ENCODE peak calls at places on chromosomes 4 and X, in six cellular contexts. G is mesenchymal stem cell, S is neuronal stem cell, X is IMR-90, W is H9, B is H1. C is an unnamed sample.

GRCh38 chrX:31279359-31279758 is 207.5 kb upstream of the FTHL17 start:
- DNase-seq in G (peak; percentile 28), S (no peak), X (peak; percentile 26), W (peak; percentile 30), B (no peak), C (no peak)

GRCh38 chr4:13562876-13563275 is 18.6 kb upstream of the NKX3-2 start:
- DNase-seq in G (no peak), S (no peak), X (no peak), W (no peak), B (no peak), C (no peak)

GRCh38 chr4:5962416-5962815 is 55.8 kb downstream of the C4orf50 start:
- DNase-seq in G (no peak), S (no peak), X (no peak), W (no peak), B (no peak), C (no peak)

GRCh38 chrX:153901753-153902140 is 2.7 kb upstream of the AVPR2 start:
- DNase-seq in G (no peak), S (no peak), X (no peak), W (peak; percentile 22), B (no peak), C (no peak)

GRCh38 chrX:24668111-24668510 is 21.0 kb upstream of the PCYT1B start:
- DNase-seq in G (peak; percentile 8), S (no peak), X (no peak), W (no peak), B (no peak), C (no peak)

GRCh38 chrX:94288325-94288724 is 614.3 kb downstream of the FAM133A start:
- DNase-seq in G (no peak), S (no peak), X (no peak), W (no peak), B (no peak), C (peak; percentile 6)

GRCh38 chr4:158172558-158173258 is at the start of gene GASK1B:
- DNase-seq in G (peak; percentile 72), S (peak; percentile 21), X (peak; percentile 64), W (peak; percentile 43), B (no peak), C (peak; percentile 60)

GRCh38 chrX:118974908-118975671 is 672 bp downstream of the LONRF3 start:
- DNase-seq in G (peak; percentile 14), S (no peak), X (no peak), W (peak; percentile 41), B (no peak), C (peak; percentile 2)

GRCh38 chrX:15973941-15974340 is 119.3 kb upstream of the AP1S2 start:
- DNase-seq in G (no peak), S (no peak), X (no peak), W (no peak), B (no peak), C (no peak)

GRCh38 chrX:53088136-53088974 is 5.6 kb upstream of the KANTR start:
- DNase-seq in G (peak; percentile 83), S (no peak), X (peak; percentile 78), W (peak; percentile 88), B (peak; percentile 75), C (peak; percentile 91)

GRCh38 chrX:12912786-12913185 is 6.4 kb downstream of the TLR8 start:
- DNase-seq in G (no peak), S (no peak), X (no peak), W (no peak), B (no peak), C (no peak)

GRCh38 chr4:16785800-16786527 is 112.5 kb downstream of the LDB2 start:
- DNase-seq in G (peak; percentile 84), S (no peak), X (peak; percentile 76), W (no peak), B (no peak), C (no peak)

GRCh38 chr4:71004281-71004851 is 10.9 kb downstream of the DCK start:
- DNase-seq in G (no peak), S (no peak), X (no peak), W (peak; percentile 48), B (peak; percentile 62), C (no peak)

GRCh38 chr4:2253160-2254084 is 8.5 kb downstream of the MXD4 start:
- DNase-seq in G (no peak), S (no peak), X (no peak), W (no peak), B (no peak), C (no peak)

GRCh38 chr4:181822005-181822375 is 421.2 kb upstream of the TENM3 start:
- DNase-seq in G (no peak), S (no peak), X (no peak), W (no peak), B (no peak), C (no peak)

GRCh38 chr4:119471259-119471658 is 149.3 kb upstream of the FABP2 start:
- DNase-seq in G (no peak), S (no peak), X (no peak), W (no peak), B (no peak), C (no peak)

GRCh38 chr4:53189011-53189410 is 176.8 kb downstream of the SCFD2 start:
- DNase-seq in G (peak; percentile 43), S (no peak), X (peak; percentile 73), W (no peak), B (no peak), C (no peak)

DNA sequence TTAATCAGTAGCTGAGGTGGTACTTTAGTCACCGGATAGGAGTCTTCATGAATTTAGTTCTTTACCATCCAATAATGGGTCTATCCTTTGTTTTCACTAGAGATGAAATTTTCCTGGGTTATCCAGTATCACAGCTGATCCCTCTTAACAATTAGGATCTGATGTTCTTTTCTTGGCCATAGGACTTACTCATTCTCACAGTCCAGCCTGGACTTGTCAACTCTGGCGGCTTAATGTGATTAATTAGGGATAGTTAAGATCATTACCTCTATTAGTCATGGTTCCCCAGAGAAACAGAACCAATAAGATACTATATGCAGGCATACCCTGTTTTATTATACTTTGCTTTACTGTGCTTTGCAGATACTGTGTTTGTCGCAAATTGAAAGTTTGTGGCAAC is 272.7 kb upstream of the FAT4 start:
- DNase-seq in G (peak; percentile 36), S (no peak), X (no peak), W (no peak), B (no peak), C (no peak)
- H3K18ac ChIP-seq in G (no peak overlapping the region), S (no peak overlapping the region), X (no peak overlapping the region), W (no peak overlapping the region), B (no peak overlapping the region), C (no peak overlapping the region)

GRCh38 chr4:168696828-168697227 is 200.0 kb downstream of the PALLD start:
- DNase-seq in G (peak; percentile 43), S (no peak), X (no peak), W (no peak), B (no peak), C (no peak)
- H3K14ac ChIP-seq in G (no peak overlapping the region), S (no peak overlapping the region), X (no peak overlapping the region), W (no peak overlapping the region), B (no peak overlapping the region), C (no peak overlapping the region)

DNA sequence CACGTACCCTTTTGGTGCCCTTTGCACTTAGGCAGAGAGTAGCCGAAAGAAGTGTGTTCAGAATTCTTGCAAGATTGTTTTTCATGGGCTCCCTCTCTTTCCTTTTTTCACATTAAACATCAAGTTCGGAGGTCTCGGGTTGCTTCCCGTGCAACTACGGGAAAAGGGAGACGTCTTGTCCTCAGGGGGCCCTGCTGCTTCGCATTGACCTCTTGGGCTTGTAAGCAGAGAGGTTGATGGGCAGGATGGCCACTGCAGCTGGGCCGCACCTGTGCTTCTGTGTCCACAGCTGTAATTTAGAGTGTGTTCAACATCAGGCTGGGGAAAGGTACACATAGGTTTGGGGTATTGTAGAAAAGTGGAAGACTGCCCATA is 109.7 kb downstream of the SPRY1 start:
- DNase-seq in G (no peak), S (no peak), X (no peak), W (peak; percentile 56), B (peak; percentile 60), C (no peak)
- H3K18ac ChIP-seq in G (peak overlapping the region; percentile 97), S (no peak overlapping the region), X (no peak overlapping the region), W (peak overlapping the region; percentile 89), B (peak overlapping the region; percentile 95), C (no peak overlapping the region)

GRCh38 chrX:73932522-73932921 is 369.5 kb downstream of the CHIC1 start:
- DNase-seq in G (no peak), S (no peak), X (no peak), W (no peak), B (no peak), C (no peak)

DNA sequence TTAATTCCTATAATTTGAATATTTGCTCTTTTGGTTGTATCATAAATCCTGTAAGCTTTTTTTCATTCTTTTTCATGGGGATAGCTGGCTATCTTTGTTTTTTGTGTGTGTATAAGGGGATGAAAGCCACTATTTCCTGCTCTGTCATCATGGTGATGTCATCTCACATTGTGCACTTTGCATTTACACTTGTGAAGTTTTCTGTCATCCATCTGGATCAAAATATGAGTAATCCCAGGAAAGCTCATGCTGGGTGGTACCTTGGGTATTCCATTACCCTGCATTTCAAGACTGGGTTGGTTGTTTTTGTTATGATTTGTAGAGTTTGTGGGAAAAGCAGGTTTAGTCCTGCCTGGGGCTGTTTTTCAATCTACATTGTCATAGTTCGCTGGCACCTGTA is 367.3 kb downstream of the CHIC1 start:
- DNase-seq in G (no peak), S (no peak), X (peak; percentile 70), W (no peak), B (no peak), C (no peak)
- H3K14ac ChIP-seq in G (no peak overlapping the region), S (no peak overlapping the region), X (no peak overlapping the region), W (no peak overlapping the region), B (no peak overlapping the region), C (no peak overlapping the region)

GRCh38 chrX:81615979-81616378 is 414.1 kb downstream of the SH3BGRL start:
- DNase-seq in G (no peak), S (no peak), X (no peak), W (no peak), B (no peak), C (no peak)
- H3K18ac ChIP-seq in G (no peak overlapping the region), S (no peak overlapping the region), X (no peak overlapping the region), W (no peak overlapping the region), B (no peak overlapping the region), C (no peak overlapping the region)

GRCh38 chrX:20248592-20249192 is 18.0 kb downstream of the RPS6KA3 start:
- DNase-seq in G (no peak), S (no peak), X (no peak), W (no peak), B (no peak), C (no peak)
- H3K14ac ChIP-seq in G (no peak overlapping the region), S (no peak overlapping the region), X (no peak overlapping the region), W (no peak overlapping the region), B (no peak overlapping the region), C (no peak overlapping the region)

DNA sequence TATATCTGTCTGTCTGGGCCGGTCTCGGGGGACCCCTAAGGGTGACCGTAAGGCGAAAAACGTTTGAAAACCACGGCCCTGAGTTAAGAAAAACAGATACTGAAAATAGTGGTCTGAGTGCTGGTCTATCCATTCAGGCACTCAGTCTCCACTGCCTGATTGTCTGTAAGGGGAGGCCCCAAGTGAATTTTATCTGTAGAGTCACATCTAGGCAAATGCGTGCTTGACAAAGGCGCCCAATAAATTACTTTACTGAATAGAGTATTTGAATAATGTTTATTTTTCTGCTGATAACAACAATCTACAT is 461 bp downstream of the HNRNPH2 start:
- DNase-seq in G (no peak), S (no peak), X (no peak), W (no peak), B (no peak), C (no peak)
- H3K18ac ChIP-seq in G (peak overlapping the region; percentile 62), S (no peak overlapping the region), X (peak overlapping the region; percentile 13), W (peak overlapping the region; percentile 66), B (no peak overlapping the region), C (peak overlapping the region; percentile 19)